ENCODE peak calls at places on chromosomes 6 and 20, in ten cellular contexts. D, A, Y, I, X, W, B, P, Q and V are unnamed samples.

GRCh38 chr20:12394786-12395185 is 477.1 kb downstream of the BTBD3 start:
- DNase-seq in X (no peak), I (no peak), A (no peak), Y (no peak), Q (no peak), D (no peak), P (no peak), B (peak), W (no peak), V (no peak)

GRCh38 chr6:14883921-14884320 is 361.9 kb upstream of the JARID2 start:
- DNase-seq in I (no peak), B (no peak), A (no peak), X (no peak), D (no peak), Q (peak), Y (no peak), P (no peak), W (no peak), V (no peak)

GRCh38 chr6:112296122-112296521 is 41.8 kb upstream of the LAMA4 start:
- DNase-seq in X (no peak), W (no peak), Q (peak), Y (peak), P (no peak), B (peak), I (no peak), A (no peak), D (no peak), V (peak)

GRCh38 chr6:151999194-151999593 is 191.7 kb downstream of the ESR1 start:
- DNase-seq in D (no peak), I (no peak), P (no peak), Q (peak), B (no peak), A (no peak), W (no peak), X (no peak), Y (no peak), V (no peak)

GRCh38 chr20:50366270-50367103 is 143.7 kb upstream of the PTPN1 start:
- DNase-seq in X (no peak), W (no peak), P (no peak), Y (no peak), Q (peak), I (no peak), A (peak), D (no peak), B (peak), V (no peak)

GRCh38 chr6:56683882-56684281 is 41.2 kb upstream of the DST start:
- DNase-seq in Y (no peak), I (no peak), W (no peak), D (no peak), B (peak), P (no peak), A (no peak), Q (peak), X (no peak), V (no peak)

GRCh38 chr6:137827411-137827940 is 39.6 kb upstream of the TNFAIP3 start:
- DNase-seq in W (no peak), A (no peak), Q (no peak), D (no peak), P (no peak), I (no peak), B (no peak), X (no peak), Y (no peak), V (no peak)

GRCh38 chr6:116251568-116252384 is 2.1 kb downstream of the TSPYL4 start:
- DNase-seq in I (no peak), P (no peak), A (no peak), D (no peak), W (no peak), X (no peak), Q (peak), B (peak), Y (no peak), V (no peak)

GRCh38 chr6:29947292-29947980 is 5.1 kb downstream of the HLA-A start:
- DNase-seq in Y (no peak), Q (peak), W (no peak), P (no peak), B (no peak), D (no peak), A (no peak), X (no peak), I (no peak), V (no peak)